ENCODE peak calls at places on chromosome 11, in six cellular contexts. Q, H, R, S, C and G are unnamed samples.

GRCh38 chr11:130163346-130164220 is 4.0 kb downstream of the ST14 start:
- DNase-seq in H (no peak), S (peak; percentile 49), C (no peak), Q (peak; percentile 37), R (no peak), G (no peak)

GRCh38 chr11:134581121-134581626 is 169.1 kb upstream of the B3GAT1 start:
- DNase-seq in H (no peak), R (no peak), Q (no peak), S (no peak), C (no peak), G (no peak)

GRCh38 chr11:65640483-65641207 is 2.7 kb downstream of the SIPA1 start:
- DNase-seq in C (no peak), S (no peak), R (no peak), H (peak; percentile 57), Q (peak; percentile 64), G (no peak)

GRCh38 chr11:110433393-110434333 is 3.9 kb downstream of the FDX1 start:
- DNase-seq in S (peak; percentile 32), C (no peak), R (peak; percentile 62), Q (no peak), H (no peak), G (no peak)

GRCh38 chr11:134124660-134125451 is 56.0 kb downstream of the JAM3 start:
- DNase-seq in H (peak; percentile 16), C (no peak), R (peak; percentile 28), S (no peak), Q (peak; percentile 62), G (no peak)

GRCh38 chr11:63837027-63837688 is 1.8 kb upstream of the MARK2 start:
- DNase-seq in R (peak; percentile 74), S (peak; percentile 71), H (peak; percentile 92), Q (peak; percentile 72), C (no peak), G (no peak)

GRCh38 chr11:72897506-72897905 is 83.3 kb downstream of the ATG16L2 start:
- DNase-seq in C (no peak), Q (no peak), R (no peak), H (no peak), S (no peak), G (no peak)

GRCh38 chr11:73206751-73207280 is 11.3 kb upstream of the P2RY2 start:
- DNase-seq in Q (no peak), H (no peak), R (no peak), S (no peak), C (no peak), G (no peak)

GRCh38 chr11:17343907-17344306 is 7.7 kb upstream of the NCR3LG1 start:
- DNase-seq in Q (no peak), R (peak; percentile 81), S (no peak), H (no peak), C (peak; percentile 38), G (peak; percentile 57)

GRCh38 chr11:3867209-3868071 is 12.0 kb downstream of the STIM1 start:
- DNase-seq in H (no peak), C (no peak), R (no peak), S (peak; percentile 56), Q (peak; percentile 69), G (no peak)

GRCh38 chr11:65280646-65281045 is 18.9 kb downstream of the POLA2 start:
- DNase-seq in Q (no peak), R (peak; percentile 44), S (no peak), C (no peak), H (no peak), G (no peak)

DNA sequence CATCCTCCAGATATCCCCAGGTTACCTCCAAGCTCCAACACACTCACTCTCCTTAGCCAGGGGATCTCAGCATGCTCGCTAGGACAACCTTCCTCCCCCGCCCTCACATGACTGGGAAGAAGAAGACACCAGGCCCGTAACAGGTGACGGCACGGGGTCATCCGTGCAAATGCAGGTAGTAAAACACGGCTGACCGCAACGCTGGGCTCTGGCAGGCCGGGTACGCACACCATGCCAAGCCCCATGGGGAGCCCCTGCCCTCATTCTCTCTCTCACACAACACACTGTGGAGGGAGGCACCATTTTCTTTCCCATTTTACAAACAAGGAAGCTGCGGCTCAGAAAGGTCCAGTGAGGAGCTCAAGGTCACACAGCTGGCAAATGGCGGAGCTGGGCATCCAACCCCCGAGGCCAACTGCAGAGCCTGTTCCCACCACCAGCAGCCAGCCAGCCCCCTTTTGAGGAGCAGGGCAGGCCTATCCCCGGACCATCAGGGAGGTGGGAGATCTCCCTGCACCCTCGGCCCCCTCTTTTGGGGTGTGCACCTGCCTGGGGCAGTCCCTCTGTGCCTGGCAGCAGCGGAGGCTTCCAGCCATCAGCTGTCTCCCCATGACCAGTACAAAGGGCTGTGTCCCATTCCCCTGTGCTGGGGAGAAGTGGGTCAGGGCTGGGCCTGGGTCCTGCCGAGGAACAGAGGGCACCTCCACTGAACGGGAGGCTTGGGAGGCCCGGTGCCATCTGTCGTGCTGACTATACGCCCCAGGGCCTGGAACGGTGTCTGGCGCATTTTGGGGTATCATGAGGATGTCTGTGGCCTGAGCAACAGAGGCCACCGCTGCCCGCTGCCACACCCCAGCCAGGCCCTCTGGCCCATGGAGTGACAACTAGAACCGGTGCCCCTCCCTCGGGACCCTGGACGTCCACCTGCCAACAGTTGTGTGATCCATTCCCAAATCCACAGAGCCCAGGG is 280.9 kb downstream of the CTTN start:
- DNase-seq in R (no peak), S (no peak), C (no peak), H (no peak), Q (no peak), G (no peak)
- TF ChIP-seq CTCF in R (no peak), S (no peak), C (no peak), H (no peak), Q (no peak), G (no peak)

DNA sequence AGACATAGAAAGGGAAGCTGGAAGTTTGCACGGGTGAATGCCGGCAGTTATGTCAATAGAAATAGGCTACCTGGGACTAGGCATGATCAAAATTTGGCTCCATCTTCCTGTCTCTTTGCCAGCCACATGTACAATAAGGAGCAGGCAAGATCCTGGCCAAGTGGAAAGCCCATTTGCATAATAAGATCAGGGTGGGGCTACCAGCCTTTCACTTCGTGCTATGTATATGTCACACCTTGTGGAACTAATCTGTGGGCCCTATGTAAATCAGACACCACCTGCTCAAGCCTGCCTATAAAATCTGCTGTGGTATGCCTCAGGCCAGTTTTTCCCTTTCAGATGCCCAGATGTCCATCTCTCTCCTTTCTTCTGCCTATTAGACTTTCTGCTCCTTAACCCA is 79.3 kb upstream of the DRD2 start:
- DNase-seq in Q (no peak), R (no peak), S (no peak), C (no peak), H (peak; percentile 8), G (no peak)
- H3K4me3 ChIP-seq in Q (no peak overlapping the region), R (no peak overlapping the region), S (no peak overlapping the region), C (no peak overlapping the region), H (no peak overlapping the region), G (no peak overlapping the region)

GRCh38 chr11:94328587-94329080 is 24.3 kb downstream of the IZUMO1R start:
- DNase-seq in S (no peak), C (no peak), R (no peak), H (no peak), Q (no peak), G (no peak)

GRCh38 chr11:94329501-94329900 is 25.1 kb downstream of the IZUMO1R start:
- DNase-seq in C (no peak), Q (no peak), H (no peak), R (no peak), S (no peak), G (no peak)

GRCh38 chr11:94326947-94327346 is 22.6 kb downstream of the IZUMO1R start:
- DNase-seq in Q (no peak), R (no peak), C (no peak), S (no peak), H (peak; percentile 12), G (no peak)

GRCh38 chr11:94322501-94322900 is 18.1 kb downstream of the IZUMO1R start:
- DNase-seq in R (no peak), Q (no peak), H (no peak), C (no peak), S (no peak), G (no peak)

DNA sequence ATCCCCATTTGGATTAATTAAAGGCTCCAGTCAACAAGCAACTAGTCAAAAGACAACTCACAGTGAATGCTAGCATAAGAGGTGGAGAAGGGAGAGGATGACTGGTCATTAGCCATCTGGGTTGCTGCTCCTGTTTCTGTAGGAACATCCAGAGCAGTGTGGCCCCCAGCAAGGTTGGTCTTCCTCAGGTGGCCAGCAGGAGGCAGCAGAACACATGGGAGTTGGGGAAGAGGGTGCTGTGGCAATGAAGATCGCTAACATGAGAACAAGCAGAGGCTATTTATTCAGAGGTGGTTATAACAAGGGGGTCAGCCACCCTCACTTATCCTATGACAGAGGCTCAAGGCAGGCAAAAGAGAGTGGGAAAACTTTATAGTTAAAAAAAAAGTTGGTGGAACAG is 21.3 kb downstream of the IZUMO1R start:
- DNase-seq in S (peak; percentile 64), H (peak; percentile 45), R (no peak), Q (no peak), C (no peak), G (no peak)
- TF ChIP-seq CTCF in S (peak; percentile 79), H (no peak), R (peak; percentile 31), Q (no peak), C (peak; percentile 39), G (peak; percentile 58)

GRCh38 chr11:57276169-57276854 is 39.3 kb upstream of the APLNR start:
- DNase-seq in C (no peak), H (no peak), Q (no peak), S (no peak), R (no peak), G (no peak)

GRCh38 chr11:57278721-57279095 is 41.7 kb upstream of the APLNR start:
- DNase-seq in S (no peak), H (no peak), R (no peak), C (no peak), Q (no peak), G (no peak)

GRCh38 chr11:57277845-57278720 is 41.0 kb upstream of the APLNR start:
- DNase-seq in S (peak; percentile 75), Q (peak; percentile 80), R (peak; percentile 86), H (peak; percentile 84), C (no peak), G (peak; percentile 66)

GRCh38 chr11:57276857-57277505 is 39.9 kb upstream of the APLNR start:
- DNase-seq in C (no peak), Q (no peak), S (no peak), H (no peak), R (peak; percentile 32), G (no peak)

GRCh38 chr11:57279131-57279530 is 42.1 kb upstream of the APLNR start:
- DNase-seq in C (no peak), R (peak; percentile 80), H (no peak), S (no peak), Q (no peak), G (no peak)
- H3K4me3 ChIP-seq in C (no peak overlapping the region), R (no peak overlapping the region), H (no peak overlapping the region), S (no peak overlapping the region), Q (no peak overlapping the region), G (no peak overlapping the region)

GRCh38 chr11:79227732-79228416 is 213.0 kb downstream of the TENM4 start:
- DNase-seq in C (no peak), Q (no peak), H (no peak), S (no peak), R (no peak), G (no peak)
- TF ChIP-seq CTCF in C (no peak), Q (no peak), H (no peak), S (no peak), R (no peak), G (peak; percentile 2)